ENCODE peak calls at places on chromosomes 1 and 21, in seven cellular contexts. C is stimulated activated CD4-positive, alpha-beta T cell treated with anti-CD3 and anti-CD28 coated beads, Interleukin-4, amount 100 ng/mL, for 24 hours; Q is psoas muscle; Z is uterus; R is aorta; B is HT1080; V is fibroblast of mammary gland. A is an unnamed sample.

GRCh38 chr1:83751602-83752001 is 247.3 kb downstream of the TTLL7 start:
- DNase-seq in C (no peak), Q (no peak), Z (no peak), R (no peak), B (no peak), V (no peak), A (no peak)

GRCh38 chr1:156081174-156082110 is 823 bp downstream of the MEX3A start:
- DNase-seq in C (no peak), Q (no peak), Z (no peak), R (no peak), B (no peak), V (no peak), A (no peak)

GRCh38 chr1:65668368-65668767 is 124.3 kb upstream of the PDE4B start:
- DNase-seq in C (no peak), Q (no peak), Z (no peak), R (no peak), B (peak), V (no peak), A (no peak)

GRCh38 chr1:39540504-39541031 is 36.0 kb downstream of the PABPC4 start:
- DNase-seq in C (no peak), Q (peak), Z (peak), R (peak), B (no peak), V (peak), A (no peak)

GRCh38 chr1:214076004-214076320 is 88.2 kb downstream of the PROX1 start:
- DNase-seq in C (no peak), Q (no peak), Z (no peak), R (no peak), B (no peak), V (no peak), A (no peak)

GRCh38 chr1:23178931-23179330 is 10.3 kb upstream of the LUZP1 start:
- DNase-seq in C (no peak), Q (no peak), Z (no peak), R (no peak), B (no peak), V (peak), A (no peak)

GRCh38 chr1:19735419-19736127 is 64.1 kb downstream of the TMCO4 start:
- DNase-seq in C (no peak), Q (peak), Z (peak), R (peak), B (peak), V (peak), A (no peak)

GRCh38 chr1:41348394-41348793 is 12.8 kb upstream of the FOXO6 start:
- DNase-seq in C (no peak), Q (no peak), Z (no peak), R (no peak), B (no peak), V (no peak), A (no peak)

GRCh38 chr21:46117586-46118304 is 19.8 kb downstream of the COL6A2 start:
- DNase-seq in C (no peak), Q (no peak), Z (peak), R (peak), B (no peak), V (peak), A (no peak)

GRCh38 chr1:232980336-232980978 is 30.0 kb downstream of the NTPCR start:
- DNase-seq in C (no peak), Q (no peak), Z (no peak), R (no peak), B (no peak), V (no peak), A (no peak)

GRCh38 chr1:15053091-15053657 is 100.4 kb upstream of the TMEM51 start:
- DNase-seq in C (no peak), Q (no peak), Z (no peak), R (no peak), B (no peak), V (no peak), A (no peak)

GRCh38 chr1:70727891-70728443 is 316.9 kb downstream of the CTH start:
- DNase-seq in C (no peak), Q (no peak), Z (no peak), R (no peak), B (peak), V (no peak), A (no peak)

GRCh38 chr1:231359113-231359512 is 21.0 kb downstream of the SPRTN start:
- DNase-seq in C (no peak), Q (peak), Z (no peak), R (no peak), B (peak), V (peak), A (no peak)

GRCh38 chr21:32578107-32578691 is 7.1 kb downstream of the TCP10L start:
- DNase-seq in C (peak), Q (no peak), Z (no peak), R (no peak), B (no peak), V (peak), A (no peak)

GRCh38 chr1:10432910-10433785 is 2.9 kb downstream of the CENPS start:
- DNase-seq in C (no peak), Q (no peak), Z (no peak), R (no peak), B (no peak), V (no peak), A (no peak)

GRCh38 chr1:54464477-54465146 is 58.4 kb upstream of the SSBP3 start:
- DNase-seq in C (no peak), Q (no peak), Z (peak), R (peak), B (peak), V (peak), A (no peak)

GRCh38 chr1:100250264-100250663 is 630 bp upstream of the DBT start:
- DNase-seq in C (no peak), Q (no peak), Z (no peak), R (no peak), B (no peak), V (no peak), A (no peak)

GRCh38 chr1:184947497-184948256 is 26.6 kb downstream of the NIBAN1 start:
- DNase-seq in C (no peak), Q (no peak), Z (no peak), R (peak), B (no peak), V (no peak), A (no peak)

GRCh38 chr1:29670752-29671151 is 434.4 kb downstream of the PTPRU start:
- DNase-seq in C (no peak), Q (no peak), Z (no peak), R (no peak), B (no peak), V (no peak), A (no peak)

GRCh38 chr21:46207006-46207919 is 21.3 kb downstream of the LSS start:
- DNase-seq in C (no peak), Q (no peak), Z (no peak), R (peak), B (no peak), V (no peak), A (no peak)

GRCh38 chr1:107076846-107077245 is 20.4 kb downstream of the PRMT6 start:
- DNase-seq in C (no peak), Q (no peak), Z (no peak), R (no peak), B (peak), V (peak), A (no peak)

A was measured in HepG2.